ENCODE peak calls at places on chromosomes 3 and 15, in four cellular contexts. K is progenitor cell of endocrine pancreas, N is endothelial cell, Q is choroid plexus epithelial cell. E is an unnamed sample.

GRCh38 chr3:38578551-38578950 is 70.9 kb downstream of the SCN5A start:
- DNase-seq in N (no peak), K (peak), Q (no peak), E (no peak)

GRCh38 chr3:73484656-73485248 is 140.0 kb downstream of the PDZRN3 start:
- DNase-seq in K (no peak), Q (no peak), N (no peak), E (peak)

GRCh38 chr15:60512937-60513336 is 34.0 kb upstream of the ICE2 start:
- DNase-seq in N (no peak), Q (no peak), K (no peak), E (no peak)

GRCh38 chr3:48273594-48274211 is 32.8 kb downstream of the ZNF589 start:
- DNase-seq in K (peak), Q (peak), N (peak), E (peak)

GRCh38 chr3:181274025-181274424 is 284.5 kb upstream of the DNAJC19 start:
- DNase-seq in N (no peak), K (no peak), Q (no peak), E (no peak)

GRCh38 chr15:40770147-40770721 is 454 bp downstream of the C15orf62 start:
- DNase-seq in K (no peak), Q (peak), N (no peak), E (peak)

GRCh38 chr3:40308725-40309438 is 625 bp upstream of the EIF1B start:
- DNase-seq in K (no peak), Q (no peak), N (no peak), E (peak)

GRCh38 chr15:47293763-47294162 is 423.5 kb upstream of the SEMA6D start:
- DNase-seq in N (no peak), Q (peak), K (no peak), E (no peak)

GRCh38 chr3:150264560-150264959 is 143.5 kb upstream of the TSC22D2 start:
- DNase-seq in K (no peak), Q (no peak), N (no peak), E (no peak)

GRCh38 chr3:182294696-182295095 is 498.6 kb upstream of the ATP11B start:
- DNase-seq in N (no peak), Q (no peak), K (no peak), E (no peak)

DNA sequence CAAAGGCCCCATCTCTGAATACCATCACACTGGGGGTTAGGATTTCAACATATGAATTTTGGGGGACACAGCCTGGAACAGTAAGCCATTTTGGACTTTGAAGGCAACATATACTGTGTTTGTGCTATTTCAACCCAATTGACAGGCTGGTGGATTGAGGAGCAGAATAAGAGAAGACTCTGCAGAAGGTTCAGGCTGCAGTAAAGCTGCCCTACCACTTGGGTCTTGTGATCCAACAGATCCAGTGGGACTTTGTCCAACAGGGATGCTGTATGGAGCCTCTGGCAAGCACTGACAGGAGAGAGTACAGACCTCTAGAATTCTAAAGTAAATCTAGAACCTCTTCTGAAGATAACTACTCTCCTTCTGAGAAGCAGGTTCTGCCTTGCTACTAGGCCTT is 1.1 kb upstream of the BCL2L10 start:
- DNase-seq in K (no peak), Q (no peak), N (no peak), E (no peak)
- TF ChIP-seq CTCF in K (no peak), Q (no peak), N (no peak), E (no peak)

GRCh38 chr3:156576887-156577427 is 22.0 kb upstream of the SSR3 start:
- DNase-seq in Q (peak), K (no peak), N (no peak), E (no peak)
- TF ChIP-seq CTCF in Q (no peak), K (no peak), N (no peak), E (no peak)

GRCh38 chr3:196292281-196292923 is 4.9 kb upstream of the PCYT1A start:
- DNase-seq in N (no peak), K (no peak), Q (no peak), E (peak)
- TF ChIP-seq CTCF in N (no peak), K (no peak), Q (peak), E (peak)

DNA sequence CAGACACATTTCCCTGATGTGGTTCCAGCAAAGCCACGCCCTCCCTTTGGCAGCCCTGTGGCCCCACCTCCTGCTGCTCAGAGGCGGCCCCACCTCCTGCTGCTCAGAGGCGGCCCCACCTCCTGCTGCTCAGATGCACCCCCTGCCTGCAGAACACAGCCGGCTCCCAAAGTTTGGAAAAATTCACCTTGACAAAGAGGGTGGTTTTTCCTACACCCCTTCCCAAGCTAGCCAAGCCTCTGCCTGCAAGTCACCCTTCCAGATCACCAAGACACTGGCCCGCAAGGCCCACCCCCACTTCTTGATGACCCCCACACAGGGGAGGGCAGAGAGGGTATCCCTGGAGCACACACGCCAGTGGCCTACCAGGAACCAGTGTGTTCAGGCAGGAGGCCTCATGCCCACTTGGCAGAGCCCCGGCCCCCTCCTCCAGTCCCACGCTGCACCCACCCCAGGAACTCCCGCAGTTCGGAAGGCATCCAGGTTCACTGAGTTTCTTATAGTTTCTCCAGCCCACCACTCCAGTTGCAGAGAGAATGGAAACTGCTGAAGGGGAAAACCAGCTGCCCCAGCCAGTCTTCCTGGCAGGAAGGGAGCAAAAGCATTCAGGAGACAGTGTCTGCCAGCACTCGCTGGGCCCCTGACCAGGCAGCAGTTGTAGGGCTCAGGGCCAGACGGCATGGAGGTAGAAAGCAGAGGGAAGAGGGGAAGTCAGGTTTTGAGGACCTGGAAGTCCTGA is 2.3 kb upstream of the HAPLN3 start:
- DNase-seq in K (peak), N (peak), Q (peak), E (no peak)
- TF ChIP-seq CTCF in K (peak), N (no peak), Q (peak), E (no peak)

DNA sequence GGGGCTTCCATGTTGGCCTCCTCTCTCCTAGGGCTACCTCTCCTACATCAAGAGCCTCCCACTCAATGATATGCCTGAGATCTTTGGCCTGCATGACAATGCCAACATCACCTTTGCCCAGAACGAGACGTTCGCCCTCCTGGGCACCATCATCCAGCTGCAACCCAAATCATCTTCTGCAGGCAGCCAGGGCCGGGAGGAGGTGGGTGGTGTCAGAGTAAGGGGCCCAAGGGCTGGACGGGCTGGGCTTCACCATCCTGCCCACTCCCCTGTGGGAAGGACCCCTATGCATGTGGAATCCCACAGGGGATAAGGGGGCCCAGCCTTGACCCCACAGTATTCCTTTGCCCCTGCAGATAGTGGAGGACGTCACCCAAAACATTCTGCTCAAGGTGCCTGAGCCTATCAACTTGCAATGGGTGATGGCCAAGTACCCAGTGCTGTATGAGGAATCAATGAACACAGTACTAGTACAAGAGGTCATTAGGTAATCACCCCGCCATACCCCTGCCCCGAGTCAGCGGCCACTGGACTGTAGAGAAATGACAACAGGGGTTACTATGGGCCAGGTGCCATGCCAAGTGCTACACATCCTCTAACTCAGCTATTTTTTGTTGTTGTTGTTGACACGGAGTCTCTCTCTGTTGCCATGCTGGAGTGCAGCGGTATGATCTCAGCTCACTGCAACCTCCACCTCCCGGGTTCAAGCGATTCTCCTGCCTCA is 47.1 kb downstream of the SEMA3G start:
- DNase-seq in K (no peak), Q (no peak), N (no peak), E (no peak)
- TF ChIP-seq CTCF in K (no peak), Q (no peak), N (no peak), E (no peak)

GRCh38 chr3:194274424-194275085 is 76.6 kb downstream of the CPN2 start:
- DNase-seq in Q (peak), K (no peak), N (no peak), E (no peak)
- TF ChIP-seq CTCF in Q (no peak), K (no peak), N (no peak), E (no peak)

GRCh38 chr3:69764861-69765260 is 25.6 kb downstream of the MITF start:
- DNase-seq in Q (peak), N (no peak), K (no peak), E (no peak)
- TF ChIP-seq CTCF in Q (no peak), N (no peak), K (no peak), E (no peak)

GRCh38 chr15:94670436-94671034 is 439.2 kb downstream of the MCTP2 start:
- DNase-seq in Q (peak), K (no peak), N (no peak), E (peak)

GRCh38 chr15:94674251-94674650 is 442.9 kb downstream of the MCTP2 start:
- DNase-seq in Q (no peak), K (no peak), N (no peak), E (no peak)

GRCh38 chr15:94673801-94674200 is 442.4 kb downstream of the MCTP2 start:
- DNase-seq in K (no peak), Q (no peak), N (no peak), E (no peak)

GRCh38 chr15:94667109-94667508 is 435.7 kb downstream of the MCTP2 start:
- DNase-seq in N (no peak), Q (no peak), K (no peak), E (no peak)

GRCh38 chr15:94671845-94672524 is 440.6 kb downstream of the MCTP2 start:
- DNase-seq in N (peak), Q (peak), K (no peak), E (no peak)
- TF ChIP-seq CTCF in N (no peak), Q (peak), K (no peak), E (no peak)

GRCh38 chr3:197191897-197192296 is 106.5 kb downstream of the DLG1 start:
- DNase-seq in N (no peak), K (no peak), Q (no peak), E (no peak)

GRCh38 chr3:197181751-197182150 is 116.7 kb downstream of the DLG1 start:
- DNase-seq in K (no peak), Q (peak), N (no peak), E (no peak)

GRCh38 chr3:197183582-197183981 is 114.8 kb downstream of the DLG1 start:
- DNase-seq in K (no peak), N (no peak), Q (no peak), E (no peak)

GRCh38 chr3:197189633-197190032 is 108.8 kb downstream of the DLG1 start:
- DNase-seq in Q (no peak), K (no peak), N (no peak), E (no peak)

GRCh38 chr3:197186887-197187588 is 111.4 kb downstream of the DLG1 start:
- DNase-seq in Q (peak), K (no peak), N (no peak), E (peak)
- TF ChIP-seq CTCF in Q (peak), K (peak), N (peak), E (peak)